ENCODE peak calls at places on chromosomes 7 and 10, in four cellular contexts. Y is endothelial cell of umbilical vein, O is upper lobe of left lung, R is testis. Z is an unnamed sample.
A peak's percentile ranks its signal among the peaks of the same experiment; 100 is the strongest.

GRCh38 chr10:103154464-103155299 is 38.4 kb downstream of the NT5C2 start:
- DNase-seq in O (no peak), R (no peak), Y (peak; percentile 80), Z (no peak)

GRCh38 chr10:28283251-28283650 is 19.6 kb downstream of the MPP7 start:
- DNase-seq in R (no peak), O (no peak), Y (no peak), Z (no peak)

GRCh38 chr10:73413528-73414229 is at the start of gene ANXA7:
- DNase-seq in O (peak; percentile 96), Y (peak; percentile 88), R (peak; percentile 95), Z (peak; percentile 95)

GRCh38 chr10:89625041-89625765 is 19.8 kb downstream of the PANK1 start:
- DNase-seq in R (peak; percentile 59), O (no peak), Y (no peak), Z (no peak)

GRCh38 chr10:91643700-91644099 is 10.8 kb upstream of the PPP1R3C start:
- DNase-seq in R (no peak), Y (no peak), O (no peak), Z (no peak)

GRCh38 chr7:66696774-66697191 is 43.8 kb upstream of the RABGEF1 start:
- DNase-seq in Y (no peak), R (no peak), O (no peak), Z (no peak)

GRCh38 chr7:105261689-105262088 is 127.0 kb downstream of the SRPK2 start:
- DNase-seq in O (no peak), R (no peak), Y (no peak), Z (no peak)

GRCh38 chr10:11609492-11610093 is 1.9 kb downstream of the USP6NL start:
- DNase-seq in R (no peak), Y (no peak), O (no peak), Z (no peak)

GRCh38 chr7:31716355-31716754 is 29.3 kb downstream of the PPP1R17 start:
- DNase-seq in O (no peak), R (no peak), Y (no peak), Z (no peak)

GRCh38 chr10:47261121-47261520 is 38.9 kb upstream of the GDF10 start:
- DNase-seq in Y (no peak), R (no peak), O (no peak), Z (no peak)

GRCh38 chr10:15704581-15704968 is 15.1 kb downstream of the ITGA8 start:
- DNase-seq in O (no peak), Y (peak; percentile 34), R (no peak), Z (no peak)

DNA sequence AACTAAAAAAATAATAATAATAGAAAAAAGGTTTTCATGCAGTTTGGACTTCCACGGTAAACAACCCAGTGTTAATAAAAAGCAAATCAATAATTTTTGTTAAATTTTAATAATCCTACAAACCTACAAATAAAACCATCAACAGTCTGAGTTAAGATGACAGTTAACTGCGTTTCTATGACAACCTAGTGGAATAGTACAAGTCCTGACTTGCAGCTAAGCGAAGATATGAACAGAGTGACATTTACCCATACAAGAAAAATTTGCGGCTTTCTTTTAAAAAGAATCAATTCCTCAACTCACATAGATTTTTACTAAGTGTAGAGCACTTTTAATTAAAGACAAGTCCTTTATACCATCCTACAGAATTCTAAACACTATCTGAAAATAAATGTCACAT is 35.6 kb downstream of the VPS41 start:
- DNase-seq in O (no peak), Y (no peak), R (no peak), Z (no peak)
- H3K27ac ChIP-seq in O (no peak overlapping the region), Y (no peak overlapping the region), R (no peak overlapping the region), Z (no peak overlapping the region)

GRCh38 chr10:131277278-131277677 is 34.2 kb downstream of the TCERG1L start:
- DNase-seq in O (no peak), R (no peak), Y (no peak), Z (no peak)

GRCh38 chr10:131279516-131279915 is 32.0 kb downstream of the TCERG1L start:
- DNase-seq in O (no peak), R (no peak), Y (no peak), Z (no peak)

GRCh38 chr10:131277969-131278368 is 33.6 kb downstream of the TCERG1L start:
- DNase-seq in R (no peak), O (no peak), Y (no peak), Z (no peak)

GRCh38 chr10:131280101-131280500 is 31.4 kb downstream of the TCERG1L start:
- DNase-seq in O (no peak), Y (no peak), R (no peak), Z (no peak)

GRCh38 chr10:131282961-131283360 is 28.6 kb downstream of the TCERG1L start:
- DNase-seq in Y (no peak), R (no peak), O (no peak), Z (no peak)
- H3K36me3 ChIP-seq in Y (no peaks in the 10 kb centered on the region), R (no peaks in the 10 kb centered on the region), O (no peaks in the 10 kb centered on the region), Z (no peaks in the 10 kb centered on the region)

DNA sequence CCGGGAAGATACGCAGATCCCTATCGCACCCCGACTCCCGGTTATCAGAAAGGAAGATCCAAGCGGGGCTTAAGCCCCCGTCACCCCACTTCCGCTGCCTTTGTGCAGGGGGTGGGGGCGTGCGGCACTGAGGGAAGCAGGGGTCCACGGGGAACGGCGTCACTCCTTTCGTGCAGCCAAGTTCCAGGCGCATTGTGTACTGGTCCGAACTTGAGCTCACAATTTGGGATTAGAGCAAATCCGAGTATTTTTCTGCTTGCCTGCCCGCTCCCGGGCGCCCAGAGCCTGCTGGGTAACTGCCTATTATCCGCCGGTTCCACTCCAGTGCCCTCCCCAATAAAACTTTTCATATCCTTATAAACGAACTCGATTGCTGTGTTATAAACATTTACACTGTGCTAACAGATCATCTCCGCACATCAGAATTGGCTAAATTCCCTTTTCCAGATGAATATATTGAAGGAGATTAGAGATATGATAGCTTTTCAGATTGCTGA is 64.9 kb downstream of the UNCX start:
- DNase-seq in R (no peak), Y (no peak), O (no peak), Z (no peak)
- H3K27ac ChIP-seq in R (no peak overlapping the region), Y (no peak overlapping the region), O (no peak overlapping the region), Z (no peak overlapping the region)

GRCh38 chr7:76330673-76331072 is 28.1 kb downstream of the YWHAG start:
- DNase-seq in R (no peak), Y (no peak), O (no peak), Z (no peak)
- H3K36me3 ChIP-seq in R (no peaks in the 10 kb centered on the region), Y (peaks cover 14% of the 10 kb centered on the region), O (peaks cover 52% of the 10 kb centered on the region), Z (no peaks in the 10 kb centered on the region)

DNA sequence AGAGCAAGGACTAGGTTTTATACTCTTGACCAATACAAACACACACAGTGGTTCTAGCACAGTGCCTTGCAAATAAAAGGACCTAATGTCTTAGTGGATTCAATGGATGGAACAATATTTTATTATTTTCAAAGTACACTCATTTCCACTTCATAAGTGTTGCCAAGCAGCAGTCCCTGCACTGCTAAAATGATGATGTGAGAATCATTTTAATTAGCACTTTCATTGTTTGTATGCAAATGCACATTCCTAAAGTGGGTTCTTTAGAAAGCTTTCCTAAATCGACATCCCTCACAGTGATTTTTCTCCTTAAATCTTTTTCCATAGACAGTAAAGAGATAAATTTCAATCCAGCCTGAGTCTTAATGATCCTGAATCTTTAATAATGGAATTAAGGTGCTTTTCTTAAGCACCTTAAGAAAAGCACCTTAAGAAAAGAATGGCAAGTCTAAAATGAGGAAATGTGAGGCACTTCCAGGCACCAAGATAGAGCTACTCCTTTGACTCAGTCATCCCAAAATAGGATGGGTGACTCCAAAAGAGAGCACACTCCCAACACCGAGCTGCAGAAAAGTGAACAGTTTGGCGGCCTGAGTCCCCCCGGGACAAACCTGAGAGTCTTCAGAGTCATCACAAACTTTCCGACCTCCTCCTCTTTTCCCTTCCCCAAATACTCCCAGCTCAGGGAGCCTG is 84.5 kb downstream of the SORBS1 start:
- DNase-seq in O (no peak), R (no peak), Y (no peak), Z (no peak)
- H3K27ac ChIP-seq in O (peak overlapping the region; percentile 81), R (peak overlapping the region; percentile 89), Y (no peak overlapping the region), Z (peak overlapping the region; percentile 63)

GRCh38 chr10:79353726-79354125 is 6.5 kb downstream of the PPIF start:
- DNase-seq in O (peak; percentile 21), R (peak; percentile 8), Y (no peak), Z (no peak)
- H3K36me3 ChIP-seq in O (peaks cover 67% of the 10 kb centered on the region), R (no peaks in the 10 kb centered on the region), Y (peaks cover 38% of the 10 kb centered on the region), Z (no peaks in the 10 kb centered on the region)

DNA sequence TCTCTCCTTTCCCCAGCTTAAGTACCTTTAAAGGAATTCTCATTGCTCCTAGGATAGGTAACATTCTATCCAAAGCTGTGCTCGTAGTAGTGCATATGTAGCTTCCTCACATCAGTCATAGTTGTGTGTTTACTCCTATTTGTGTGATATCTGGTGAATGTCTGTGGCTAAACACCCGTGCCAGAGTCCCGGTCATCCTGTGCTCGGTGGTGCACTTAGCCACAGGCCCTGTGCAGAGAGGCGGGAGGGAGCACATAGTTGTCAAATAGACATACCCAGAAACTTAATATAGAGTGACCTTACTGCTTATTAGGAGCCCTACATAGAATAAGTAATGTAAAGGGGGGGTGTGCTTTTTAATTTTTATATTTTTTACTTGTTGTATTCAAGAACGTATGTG is 76.6 kb downstream of the RBM33 start:
- DNase-seq in O (no peak), R (no peak), Y (no peak), Z (no peak)
- H3K27ac ChIP-seq in O (no peak overlapping the region), R (no peak overlapping the region), Y (no peak overlapping the region), Z (no peak overlapping the region)

DNA sequence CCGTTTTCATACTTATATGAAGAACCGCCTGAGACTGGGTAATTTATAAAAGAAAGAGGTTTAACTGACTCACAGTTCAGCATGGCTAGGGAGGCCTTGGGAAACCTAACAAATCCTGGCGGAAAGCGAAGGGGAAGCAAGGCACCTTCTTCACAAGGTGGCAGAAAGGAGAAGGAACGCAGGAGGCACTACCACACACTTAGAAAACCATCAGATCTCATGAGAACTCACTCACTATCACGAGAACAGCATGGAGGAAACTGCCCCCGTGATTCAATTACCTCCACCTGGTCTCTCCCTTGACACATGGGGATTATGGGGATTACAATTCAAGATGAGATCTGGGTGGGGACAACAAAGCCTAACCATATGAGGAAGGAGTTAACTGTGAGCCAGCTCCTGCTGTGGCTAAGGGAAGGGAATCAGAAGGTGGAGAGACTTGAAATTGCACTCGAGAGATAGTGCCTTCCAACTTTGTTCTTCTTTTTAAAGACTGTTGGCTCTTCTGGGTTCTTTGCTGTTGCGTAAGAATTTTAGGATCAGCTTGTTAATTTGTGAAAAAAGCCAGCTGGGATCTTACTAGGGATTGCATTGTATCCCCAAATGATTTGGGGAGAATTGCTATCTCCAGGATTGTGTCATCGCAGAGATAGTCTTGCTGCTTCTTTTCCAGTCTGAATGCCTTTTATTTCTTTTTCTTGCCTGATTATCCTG is 21.0 kb downstream of the OPTN start:
- DNase-seq in R (no peak), Y (no peak), O (no peak), Z (no peak)
- H3K36me3 ChIP-seq in R (no peaks in the 10 kb centered on the region), Y (peaks cover 33% of the 10 kb centered on the region), O (peaks cover 89% of the 10 kb centered on the region), Z (peaks cover 4% of the 10 kb centered on the region)